ENCODE peak calls at places on chromosomes 13 and 19, in five cellular contexts. Z is breast epithelium, C is esophagus muscularis mucosa, L is mesothelial cell of epicardium, J is GM10248. T is an unnamed sample.

GRCh38 chr13:99468971-99469545 is 32.2 kb upstream of the TM9SF2 start:
- DNase-seq in Z (no peak), L (no peak), J (no peak), C (peak), T (no peak)

GRCh38 chr13:94182185-94182761 is 297.2 kb downstream of the DCT start:
- DNase-seq in Z (no peak), C (no peak), J (no peak), L (no peak), T (no peak)

GRCh38 chr19:3003046-3003445 is 25.7 kb downstream of the TLE6 start:
- DNase-seq in Z (no peak), C (no peak), L (no peak), J (no peak), T (no peak)

GRCh38 chr19:49855676-49856573 is 5.0 kb downstream of the PTOV1 start:
- DNase-seq in Z (no peak), J (no peak), L (no peak), C (no peak), T (no peak)

GRCh38 chr19:35178701-35179100 is 24.2 kb downstream of the FXYD5 start:
- DNase-seq in L (no peak), C (no peak), J (no peak), Z (no peak), T (no peak)

GRCh38 chr19:28987177-28987576 is 225.8 kb downstream of the UQCRFS1 start:
- DNase-seq in L (no peak), C (no peak), J (no peak), Z (no peak), T (no peak)

GRCh38 chr19:57830071-57830602 is at the start of gene ZNF587B:
- DNase-seq in C (no peak), Z (peak), J (no peak), L (peak), T (no peak)

GRCh38 chr19:12769689-12770088 is 5.7 kb downstream of the HOOK2 start:
- DNase-seq in Z (no peak), C (no peak), L (no peak), J (peak), T (peak)

GRCh38 chr19:27733551-27734266 is 1479.2 kb downstream of the UQCRFS1 start:
- DNase-seq in J (no peak), C (peak), L (no peak), Z (peak), T (no peak)

GRCh38 chr13:101289764-101290163 is 126.5 kb downstream of the NALCN start:
- DNase-seq in J (no peak), Z (no peak), L (peak), C (no peak), T (peak)

GRCh38 chr19:51921949-51922348 is 5.3 kb upstream of the ZNF613 start:
- DNase-seq in J (no peak), L (no peak), C (no peak), Z (no peak), T (peak)

GRCh38 chr19:35045667-35046300 is 4.3 kb downstream of the HPN start:
- DNase-seq in J (peak), Z (no peak), C (no peak), L (no peak), T (no peak)

GRCh38 chr19:40315812-40316475 is 30.8 kb upstream of the AKT2 start:
- DNase-seq in C (no peak), L (no peak), J (no peak), Z (no peak), T (no peak)

GRCh38 chr13:82364525-82364924 is 1517.7 kb downstream of the SLITRK1 start:
- DNase-seq in Z (no peak), J (no peak), C (no peak), L (no peak), T (no peak)

GRCh38 chr13:51832471-51833152 is 12.4 kb downstream of the TMEM272 start:
- DNase-seq in L (no peak), J (peak), C (no peak), Z (no peak), T (no peak)

GRCh38 chr19:12112701-12113100 is 27.4 kb downstream of the ZNF20 start:
- DNase-seq in Z (no peak), J (no peak), L (no peak), C (no peak), T (no peak)

GRCh38 chr19:2633693-2634075 is 68.8 kb downstream of the GNG7 start:
- DNase-seq in L (no peak), J (no peak), C (no peak), Z (no peak), T (no peak)

GRCh38 chr13:109747524-109747923 is 38.9 kb downstream of the IRS2 start:
- DNase-seq in Z (no peak), C (no peak), L (no peak), J (no peak), T (no peak)